ENCODE peak calls at places on chromosomes 4 and X, in eight cellular contexts. One of them, this sample, is unnamed. For H3K4me1 and H3K36me3, the result is how much of the 10 kb centered on the place peaks cover.

GRCh38 chr4:52091811-52092210 is 40.7 kb downstream of the SPATA18 start:
- DNase-seq in tibial nerve: no peak
- DNase-seq in small intestine: no peak
- DNase-seq in aorta: no peak
- DNase-seq in psoas muscle: no peak
- DNase-seq in upper lobe of left lung: no peak
- DNase-seq in fibroblast of lung: peak
- DNase-seq in kidney: no peak
- DNase-seq in this sample: no peak

GRCh38 chrX:41412261-41413167 is 34.6 kb upstream of the NYX start:
- DNase-seq in fibroblast of lung: no peak
- DNase-seq in upper lobe of left lung: no peak
- DNase-seq in kidney: no peak
- DNase-seq in psoas muscle: no peak
- DNase-seq in small intestine: peak
- DNase-seq in tibial nerve: peak
- DNase-seq in aorta: no peak
- DNase-seq in this sample: no peak

GRCh38 chr4:168574581-168575295 is 77.9 kb downstream of the PALLD start:
- DNase-seq in psoas muscle: no peak
- DNase-seq in aorta: no peak
- DNase-seq in kidney: no peak
- DNase-seq in upper lobe of left lung: no peak
- DNase-seq in fibroblast of lung: peak
- DNase-seq in small intestine: no peak
- DNase-seq in tibial nerve: no peak
- DNase-seq in this sample: no peak

GRCh38 chrX:53639257-53639656 is 47.3 kb downstream of the HUWE1 start:
- DNase-seq in psoas muscle: no peak
- DNase-seq in tibial nerve: no peak
- DNase-seq in aorta: no peak
- DNase-seq in kidney: no peak
- DNase-seq in fibroblast of lung: no peak
- DNase-seq in small intestine: no peak
- DNase-seq in upper lobe of left lung: no peak
- DNase-seq in this sample: no peak

GRCh38 chrX:44264936-44265335 is 78.5 kb downstream of the EFHC2 start:
- DNase-seq in psoas muscle: no peak
- DNase-seq in upper lobe of left lung: no peak
- DNase-seq in tibial nerve: no peak
- DNase-seq in small intestine: no peak
- DNase-seq in fibroblast of lung: no peak
- DNase-seq in aorta: no peak
- DNase-seq in kidney: no peak
- DNase-seq in this sample: no peak

GRCh38 chrX:42585842-42586621 is 191.9 kb downstream of the PPP1R2C start:
- DNase-seq in tibial nerve: no peak
- DNase-seq in kidney: no peak
- DNase-seq in upper lobe of left lung: no peak
- DNase-seq in psoas muscle: no peak
- DNase-seq in small intestine: no peak
- DNase-seq in aorta: no peak
- DNase-seq in fibroblast of lung: no peak
- DNase-seq in this sample: no peak

GRCh38 chr4:75655562-75655961 is 17.6 kb downstream of the G3BP2 start:
- DNase-seq in upper lobe of left lung: no peak
- DNase-seq in tibial nerve: no peak
- DNase-seq in psoas muscle: no peak
- DNase-seq in aorta: no peak
- DNase-seq in kidney: no peak
- DNase-seq in small intestine: peak
- DNase-seq in fibroblast of lung: no peak
- DNase-seq in this sample: no peak

GRCh38 chr4:108029731-108030130 is 40.0 kb downstream of the HADH start:
- DNase-seq in aorta: no peak
- DNase-seq in kidney: no peak
- DNase-seq in small intestine: no peak
- DNase-seq in upper lobe of left lung: no peak
- DNase-seq in psoas muscle: no peak
- DNase-seq in tibial nerve: no peak
- DNase-seq in fibroblast of lung: peak
- DNase-seq in this sample: no peak

GRCh38 chr4:130073145-130073790 is 977.3 kb downstream of the C4orf33 start:
- DNase-seq in kidney: no peak
- DNase-seq in tibial nerve: no peak
- DNase-seq in fibroblast of lung: no peak
- DNase-seq in small intestine: peak
- DNase-seq in aorta: no peak
- DNase-seq in psoas muscle: no peak
- DNase-seq in upper lobe of left lung: no peak
- DNase-seq in this sample: no peak

GRCh38 chr4:110480031-110480549 is 4.1 kb downstream of the ENPEP start:
- DNase-seq in psoas muscle: no peak
- DNase-seq in fibroblast of lung: peak
- DNase-seq in kidney: no peak
- DNase-seq in tibial nerve: no peak
- DNase-seq in upper lobe of left lung: no peak
- DNase-seq in small intestine: peak
- DNase-seq in aorta: no peak
- DNase-seq in this sample: no peak

GRCh38 chr4:135371137-135371536 is 1169.5 kb upstream of the PABPC4L start:
- DNase-seq in tibial nerve: no peak
- DNase-seq in psoas muscle: no peak
- DNase-seq in aorta: no peak
- DNase-seq in kidney: no peak
- DNase-seq in small intestine: no peak
- DNase-seq in fibroblast of lung: no peak
- DNase-seq in upper lobe of left lung: no peak
- DNase-seq in this sample: no peak

GRCh38 chr4:26020083-26020668 is 106.2 kb downstream of the SMIM20 start:
- DNase-seq in kidney: no peak
- DNase-seq in tibial nerve: no peak
- DNase-seq in psoas muscle: no peak
- DNase-seq in upper lobe of left lung: no peak
- DNase-seq in aorta: no peak
- DNase-seq in fibroblast of lung: peak
- DNase-seq in small intestine: peak
- DNase-seq in this sample: no peak

GRCh38 chr4:101349346-101350064 is 2.2 kb upstream of the PPP3CA start:
- DNase-seq in aorta: peak
- DNase-seq in psoas muscle: peak
- DNase-seq in tibial nerve: peak
- DNase-seq in fibroblast of lung: peak
- DNase-seq in small intestine: peak
- DNase-seq in kidney: peak
- DNase-seq in upper lobe of left lung: no peak
- DNase-seq in this sample: peak

GRCh38 chr4:4856071-4857000 is 3.1 kb upstream of the MSX1 start:
- DNase-seq in aorta: no peak
- DNase-seq in psoas muscle: peak
- DNase-seq in small intestine: no peak
- DNase-seq in kidney: peak
- DNase-seq in upper lobe of left lung: peak
- DNase-seq in fibroblast of lung: no peak
- DNase-seq in tibial nerve: no peak
- DNase-seq in this sample: peak

GRCh38 chrX:14875624-14876023 is 2.4 kb downstream of the MOSPD2 start:
- DNase-seq in upper lobe of left lung: no peak
- DNase-seq in psoas muscle: no peak
- DNase-seq in small intestine: peak
- DNase-seq in fibroblast of lung: no peak
- DNase-seq in kidney: no peak
- DNase-seq in tibial nerve: no peak
- DNase-seq in aorta: no peak
- DNase-seq in this sample: no peak

GRCh38 chr4:48635980-48636379 is 144.1 kb downstream of the FRYL start:
- DNase-seq in fibroblast of lung: no peak
- DNase-seq in aorta: no peak
- DNase-seq in kidney: no peak
- DNase-seq in tibial nerve: no peak
- DNase-seq in psoas muscle: no peak
- DNase-seq in small intestine: no peak
- DNase-seq in upper lobe of left lung: no peak
- DNase-seq in this sample: no peak

GRCh38 chr4:48629458-48629857 is 139.4 kb downstream of the ZAR1 start:
- DNase-seq in kidney: no peak
- DNase-seq in tibial nerve: no peak
- DNase-seq in small intestine: no peak
- DNase-seq in upper lobe of left lung: no peak
- DNase-seq in psoas muscle: no peak
- DNase-seq in fibroblast of lung: no peak
- DNase-seq in aorta: no peak
- DNase-seq in this sample: no peak

GRCh38 chr4:48635310-48635709 is 144.8 kb downstream of the FRYL start:
- DNase-seq in small intestine: no peak
- DNase-seq in upper lobe of left lung: no peak
- DNase-seq in kidney: no peak
- DNase-seq in fibroblast of lung: peak
- DNase-seq in psoas muscle: no peak
- DNase-seq in aorta: no peak
- DNase-seq in tibial nerve: no peak
- DNase-seq in this sample: no peak

GRCh38 chr4:48634688-48635308 is 144.7 kb downstream of the ZAR1 start:
- DNase-seq in upper lobe of left lung: no peak
- DNase-seq in small intestine: no peak
- DNase-seq in fibroblast of lung: no peak
- DNase-seq in psoas muscle: no peak
- DNase-seq in tibial nerve: no peak
- DNase-seq in aorta: no peak
- DNase-seq in kidney: no peak
- DNase-seq in this sample: no peak

DNA sequence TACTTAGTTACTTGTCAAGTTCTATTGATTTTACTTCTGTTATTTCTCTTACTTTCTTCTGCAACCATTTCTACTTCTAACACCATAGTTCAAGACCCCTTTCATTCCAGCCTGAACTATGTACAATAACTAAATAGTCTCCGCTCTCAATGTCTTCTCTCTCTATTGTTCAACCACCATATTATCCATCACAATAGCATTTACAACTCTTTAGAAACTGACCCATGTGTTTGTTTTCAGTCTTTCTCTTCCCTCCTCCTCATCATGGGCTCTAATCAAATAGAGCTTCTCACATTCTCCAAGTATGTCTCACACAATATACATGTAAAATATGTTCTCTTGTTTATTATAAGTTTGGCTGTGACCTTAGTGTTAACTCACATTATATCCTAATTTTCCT is 143.6 kb downstream of the ZAR1 start:
- DNase-seq in aorta: no peak
- DNase-seq in fibroblast of lung: no peak
- DNase-seq in small intestine: no peak
- DNase-seq in kidney: no peak
- DNase-seq in tibial nerve: no peak
- DNase-seq in psoas muscle: no peak
- DNase-seq in upper lobe of left lung: no peak
- DNase-seq in this sample: no peak
- H3K4me1 ChIP-seq in aorta: under half
- H3K4me1 ChIP-seq in fibroblast of lung: under half
- H3K4me1 ChIP-seq in small intestine: under half
- H3K4me1 ChIP-seq in kidney: under half
- H3K4me1 ChIP-seq in tibial nerve: under half
- H3K4me1 ChIP-seq in psoas muscle: under half
- H3K4me1 ChIP-seq in upper lobe of left lung: under half
- H3K4me1 ChIP-seq in this sample: under half

GRCh38 chrX:40084471-40084870 is 13.3 kb downstream of the BCOR start:
- DNase-seq in tibial nerve: no peak
- DNase-seq in fibroblast of lung: no peak
- DNase-seq in kidney: peak
- DNase-seq in psoas muscle: no peak
- DNase-seq in upper lobe of left lung: no peak
- DNase-seq in aorta: no peak
- DNase-seq in small intestine: no peak
- DNase-seq in this sample: no peak
- H3K27ac ChIP-seq in tibial nerve: no peak
- H3K27ac ChIP-seq in fibroblast of lung: peak
- H3K27ac ChIP-seq in kidney: no peak
- H3K27ac ChIP-seq in psoas muscle: no peak
- H3K27ac ChIP-seq in upper lobe of left lung: no peak
- H3K27ac ChIP-seq in aorta: no peak
- H3K27ac ChIP-seq in small intestine: no peak
- H3K27ac ChIP-seq in this sample: no peak

GRCh38 chr4:73131281-73131680 is 61.8 kb upstream of the COX18 start:
- DNase-seq in tibial nerve: no peak
- DNase-seq in fibroblast of lung: no peak
- DNase-seq in upper lobe of left lung: no peak
- DNase-seq in kidney: no peak
- DNase-seq in aorta: no peak
- DNase-seq in small intestine: no peak
- DNase-seq in psoas muscle: no peak
- DNase-seq in this sample: no peak
- H3K36me3 ChIP-seq in tibial nerve: half or more
- H3K36me3 ChIP-seq in fibroblast of lung: under half
- H3K36me3 ChIP-seq in upper lobe of left lung: under half
- H3K36me3 ChIP-seq in kidney: under half
- H3K36me3 ChIP-seq in aorta: under half
- H3K36me3 ChIP-seq in small intestine: under half
- H3K36me3 ChIP-seq in psoas muscle: half or more
- H3K36me3 ChIP-seq in this sample: half or more

GRCh38 chr4:7393491-7394183 is 41.1 kb downstream of the PSAPL1 start:
- DNase-seq in small intestine: no peak
- DNase-seq in kidney: peak
- DNase-seq in psoas muscle: no peak
- DNase-seq in upper lobe of left lung: no peak
- DNase-seq in aorta: peak
- DNase-seq in fibroblast of lung: no peak
- DNase-seq in tibial nerve: no peak
- DNase-seq in this sample: no peak

GRCh38 chr4:7394681-7395451 is 39.9 kb downstream of the PSAPL1 start:
- DNase-seq in small intestine: peak
- DNase-seq in tibial nerve: no peak
- DNase-seq in fibroblast of lung: no peak
- DNase-seq in upper lobe of left lung: no peak
- DNase-seq in aorta: no peak
- DNase-seq in kidney: no peak
- DNase-seq in psoas muscle: no peak
- DNase-seq in this sample: peak

GRCh38 chr4:7392438-7393374 is 42.0 kb downstream of the PSAPL1 start:
- DNase-seq in tibial nerve: no peak
- DNase-seq in kidney: no peak
- DNase-seq in small intestine: no peak
- DNase-seq in psoas muscle: no peak
- DNase-seq in upper lobe of left lung: peak
- DNase-seq in fibroblast of lung: peak
- DNase-seq in aorta: peak
- DNase-seq in this sample: no peak

GRCh38 chr4:7395635-7396034 is 39.1 kb downstream of the PSAPL1 start:
- DNase-seq in upper lobe of left lung: no peak
- DNase-seq in tibial nerve: no peak
- DNase-seq in small intestine: no peak
- DNase-seq in psoas muscle: no peak
- DNase-seq in fibroblast of lung: no peak
- DNase-seq in kidney: no peak
- DNase-seq in aorta: peak
- DNase-seq in this sample: no peak

DNA sequence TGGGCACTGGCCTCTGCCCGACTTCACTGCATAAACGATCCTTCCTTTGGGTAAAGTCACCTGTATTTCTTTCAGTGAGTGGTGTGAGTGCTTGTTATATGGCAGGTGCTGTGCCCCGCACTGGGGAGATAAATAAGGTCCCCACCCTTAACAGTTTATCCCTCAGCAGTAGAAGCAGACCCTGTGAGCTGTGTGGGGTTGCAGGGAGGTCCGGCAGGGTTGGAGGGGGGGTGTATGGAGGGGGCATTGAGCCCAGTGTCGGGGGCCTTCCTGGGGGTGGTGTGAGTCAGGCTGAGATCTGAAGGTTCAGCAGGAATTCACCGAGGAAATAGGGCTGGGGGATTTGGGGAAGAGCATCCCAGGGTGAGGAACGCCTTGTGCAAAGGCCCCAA is 40.5 kb downstream of the PSAPL1 start:
- DNase-seq in upper lobe of left lung: no peak
- DNase-seq in small intestine: no peak
- DNase-seq in psoas muscle: no peak
- DNase-seq in tibial nerve: no peak
- DNase-seq in aorta: no peak
- DNase-seq in kidney: no peak
- DNase-seq in fibroblast of lung: no peak
- DNase-seq in this sample: no peak
- H3K4me1 ChIP-seq in upper lobe of left lung: under half
- H3K4me1 ChIP-seq in small intestine: under half
- H3K4me1 ChIP-seq in psoas muscle: under half
- H3K4me1 ChIP-seq in tibial nerve: under half
- H3K4me1 ChIP-seq in aorta: under half
- H3K4me1 ChIP-seq in kidney: under half
- H3K4me1 ChIP-seq in fibroblast of lung: under half
- H3K4me1 ChIP-seq in this sample: under half

This sample was measured in upper lobe of right lung.